ENCODE peak calls at places on chromosomes 13 and 19, in eight cellular contexts. N is adrenal gland, P is breast epithelium, B is IMR-90, U is suprapubic skin, K is uterus, F is esophagus squamous epithelium, M is H1. Y is an unnamed sample.
A peak's percentile ranks its signal among the peaks of the same experiment; 100 is the strongest.

GRCh38 chr19:38078302-38078930 is 145.6 kb downstream of the DPF1 start:
- DNase-seq in N (no peak), P (no peak), B (no peak), U (no peak), K (no peak), F (no peak), M (no peak), Y (no peak)

GRCh38 chr13:110340812-110341444 is 33.8 kb downstream of the COL4A2 start:
- DNase-seq in N (peak; percentile 49), P (no peak), B (peak; percentile 93), U (no peak), K (peak; percentile 93), F (no peak), M (no peak), Y (no peak)

GRCh38 chr19:45098521-45099464 is 5.8 kb downstream of the PPP1R37 start:
- DNase-seq in N (peak; percentile 58), P (no peak), B (peak; percentile 45), U (no peak), K (no peak), F (no peak), M (no peak), Y (no peak)

GRCh38 chr13:41458187-41458938 is 1.0 kb downstream of the RGCC start:
- DNase-seq in N (peak; percentile 31), P (no peak), B (peak; percentile 46), U (peak; percentile 80), K (no peak), F (peak; percentile 12), M (peak; percentile 63), Y (no peak)

GRCh38 chr13:50344717-50345116 is 329.5 kb downstream of the KCNRG start:
- DNase-seq in N (no peak), P (no peak), B (no peak), U (no peak), K (no peak), F (no peak), M (no peak), Y (no peak)

GRCh38 chr19:14731200-14731599 is 41.4 kb downstream of the ZNF333 start:
- DNase-seq in N (no peak), P (no peak), B (no peak), U (no peak), K (no peak), F (no peak), M (no peak), Y (peak; percentile 36)

GRCh38 chr19:11274533-11275086 is 12.3 kb upstream of the DOCK6 start:
- DNase-seq in N (no peak), P (no peak), B (no peak), U (no peak), K (no peak), F (no peak), M (no peak), Y (no peak)

GRCh38 chr19:44856438-44857083 is 10.5 kb downstream of the NECTIN2 start:
- DNase-seq in N (no peak), P (no peak), B (no peak), U (no peak), K (no peak), F (no peak), M (no peak), Y (no peak)

GRCh38 chr13:62085832-62086231 is 670.2 kb upstream of the PCDH20 start:
- DNase-seq in N (no peak), P (no peak), B (no peak), U (no peak), K (no peak), F (no peak), M (no peak), Y (no peak)

GRCh38 chr13:86510792-86511191 is 711.6 kb upstream of the SLITRK6 start:
- DNase-seq in N (no peak), P (no peak), B (no peak), U (no peak), K (no peak), F (no peak), M (no peak), Y (no peak)

GRCh38 chr13:67238277-67238859 is 8.2 kb upstream of the PCDH9 start:
- DNase-seq in N (no peak), P (no peak), B (peak; percentile 36), U (no peak), K (no peak), F (no peak), M (no peak), Y (peak; percentile 4)

GRCh38 chr19:42095814-42096230 is 19.9 kb downstream of the ZNF574 start:
- DNase-seq in N (no peak), P (no peak), B (no peak), U (no peak), K (no peak), F (no peak), M (peak; percentile 99), Y (no peak)

GRCh38 chr13:94291631-94292322 is 187.7 kb downstream of the DCT start:
- DNase-seq in N (no peak), P (no peak), B (no peak), U (no peak), K (no peak), F (no peak), M (no peak), Y (no peak)

GRCh38 chr13:52738719-52739467 is 727 bp downstream of the CNMD start:
- DNase-seq in N (no peak), P (no peak), B (no peak), U (no peak), K (no peak), F (no peak), M (peak; percentile 82), Y (no peak)

GRCh38 chr19:48844472-48844871 is 8.2 kb upstream of the HSD17B14 start:
- DNase-seq in N (no peak), P (no peak), B (peak; percentile 68), U (no peak), K (no peak), F (no peak), M (no peak), Y (peak; percentile 67)

GRCh38 chr19:43589680-43590079 is 6.3 kb downstream of the IRGQ start:
- DNase-seq in N (no peak), P (no peak), B (no peak), U (no peak), K (no peak), F (no peak), M (no peak), Y (no peak)

GRCh38 chr13:60583911-60584753 is 187.1 kb downstream of the TDRD3 start:
- DNase-seq in N (no peak), P (no peak), B (peak; percentile 73), U (no peak), K (peak; percentile 18), F (no peak), M (peak; percentile 64), Y (no peak)

GRCh38 chr19:45451181-45451849 is 16.5 kb upstream of the FOSB start:
- DNase-seq in N (no peak), P (no peak), B (peak; percentile 88), U (no peak), K (peak; percentile 59), F (no peak), M (no peak), Y (no peak)

GRCh38 chr19:5697022-5697889 is 7.2 kb downstream of the RPL36 start:
- DNase-seq in N (peak; percentile 69), P (no peak), B (no peak), U (no peak), K (no peak), F (no peak), M (no peak), Y (no peak)
- TF ChIP-seq POLR2A in N (peak; percentile 3), P (no peak), B (peak; percentile 9), U (no peak), K (no peak), F (no peak), M (peak; percentile 36), Y (no peak)

GRCh38 chr19:47601180-47601904 is 7.6 kb upstream of the BICRA start:
- DNase-seq in N (no peak), P (no peak), B (no peak), U (no peak), K (no peak), F (no peak), M (no peak), Y (no peak)

GRCh38 chr19:47598407-47599349 is 10.3 kb upstream of the BICRA start:
- DNase-seq in N (peak; percentile 39), P (no peak), B (peak; percentile 96), U (no peak), K (peak; percentile 87), F (no peak), M (peak; percentile 76), Y (peak; percentile 61)

GRCh38 chr19:47603706-47604310 is 5.1 kb upstream of the BICRA start:
- DNase-seq in N (no peak), P (no peak), B (no peak), U (no peak), K (no peak), F (no peak), M (no peak), Y (no peak)

GRCh38 chr19:47595937-47596336 is 13.0 kb upstream of the BICRA start:
- DNase-seq in N (no peak), P (no peak), B (no peak), U (no peak), K (no peak), F (no peak), M (no peak), Y (no peak)

DNA sequence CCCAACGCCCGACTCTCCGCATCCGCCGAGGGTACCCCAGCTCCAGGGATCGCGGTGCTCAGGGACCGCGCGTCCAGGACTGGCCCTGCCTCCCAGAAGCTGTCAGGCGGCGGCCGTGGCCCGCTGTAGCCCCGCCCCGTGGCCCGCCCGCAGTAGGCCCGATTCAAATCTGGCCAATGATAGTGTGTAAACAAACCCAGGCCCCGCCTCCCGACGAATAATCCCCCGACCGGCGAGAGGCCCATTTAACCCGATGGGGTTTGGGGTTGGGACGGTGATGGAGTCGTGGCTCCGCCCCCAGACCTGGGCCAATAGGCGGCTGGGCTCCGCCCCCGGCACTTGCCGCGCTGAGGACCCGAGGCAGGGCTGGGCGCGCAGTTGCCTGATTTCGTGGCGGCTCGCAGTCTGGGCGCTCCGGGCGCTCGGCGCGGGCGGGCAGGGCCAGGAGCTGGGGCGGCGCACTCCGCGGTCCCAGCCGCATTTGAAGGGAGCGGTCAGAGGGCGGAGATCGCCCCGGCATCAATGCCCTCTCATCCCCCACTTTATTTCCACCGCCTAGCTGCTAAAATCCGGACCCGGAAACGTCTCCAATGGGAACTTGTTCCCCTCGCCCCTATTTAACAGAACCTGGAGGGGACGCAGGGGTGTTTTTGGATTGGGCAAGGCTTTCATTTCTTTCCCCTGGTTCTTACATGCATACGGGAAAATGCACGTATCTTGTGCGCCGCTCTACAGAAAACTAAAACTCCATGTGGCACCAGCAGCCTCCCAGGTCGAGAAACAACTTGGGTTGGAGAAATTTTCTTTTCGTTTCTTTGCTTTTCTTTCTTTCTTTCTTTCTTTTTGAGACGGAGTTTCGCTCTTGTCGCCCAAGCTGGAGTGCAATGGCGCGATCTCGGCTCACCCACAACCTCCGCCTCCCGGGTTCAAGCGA is 8.4 kb upstream of the BICRA start:
- DNase-seq in N (peak; percentile 99), P (peak; percentile 100), B (peak; percentile 98), U (peak; percentile 100), K (peak; percentile 100), F (peak; percentile 94), M (peak; percentile 99), Y (peak; percentile 96)
- TF ChIP-seq POLR2A in N (peak; percentile 98), P (peak; percentile 44), B (peak; percentile 86), U (peak; percentile 59), K (peak; percentile 93), F (no peak), M (no peak), Y (peak; percentile 69)

GRCh38 chr19:16258440-16258903 is 60.8 kb downstream of the AP1M1 start:
- DNase-seq in N (peak; percentile 52), P (no peak), B (no peak), U (no peak), K (peak; percentile 75), F (peak; percentile 25), M (no peak), Y (no peak)
- TF ChIP-seq POLR2A in N (peak; percentile 52), P (no peak), B (no peak), U (peak; percentile 53), K (peak; percentile 74), F (no peak), M (no peak), Y (no peak)

GRCh38 chr19:12696366-12697335 is at the start of gene FBXW9:
- DNase-seq in N (peak; percentile 95), P (peak; percentile 98), B (peak; percentile 95), U (peak; percentile 99), K (peak; percentile 97), F (peak; percentile 84), M (peak; percentile 99), Y (peak; percentile 91)
- TF ChIP-seq POLR2A in N (peak; percentile 67), P (no peak), B (peak; percentile 43), U (peak; percentile 33), K (no peak), F (no peak), M (peak; percentile 87), Y (peak; percentile 71)

Y was measured in HCT116.